ENCODE peak calls at places on chromosomes 1 and 21, in nine cellular contexts. C, L, V, P, B, S, U, A and X are unnamed samples.

GRCh38 chr1:221741364-221741970 is 422 bp downstream of the DUSP10 start:
- DNase-seq in C (no peak), L (peak), V (no peak), P (no peak), B (no peak), S (no peak), U (peak), A (no peak), X (peak)

GRCh38 chr1:194647118-194647517 is 1460.7 kb upstream of the B3GALT2 start:
- DNase-seq in C (no peak), L (no peak), V (no peak), P (no peak), B (no peak), S (no peak), U (no peak), A (no peak), X (no peak)

GRCh38 chr1:230568008-230568407 is 74.3 kb upstream of the COG2 start:
- DNase-seq in C (peak), L (peak), V (no peak), P (no peak), B (peak), S (no peak), U (no peak), A (no peak), X (no peak)

GRCh38 chr1:100736324-100736723 is 16.8 kb downstream of the VCAM1 start:
- DNase-seq in C (no peak), L (no peak), V (no peak), P (no peak), B (no peak), S (no peak), U (no peak), A (no peak), X (no peak)

GRCh38 chr1:164756741-164757140 is 197.8 kb downstream of the PBX1 start:
- DNase-seq in C (no peak), L (no peak), V (no peak), P (no peak), B (no peak), S (no peak), U (no peak), A (no peak), X (no peak)

GRCh38 chr21:18760247-18760646 is 356.7 kb upstream of the TMPRSS15 start:
- DNase-seq in C (no peak), L (no peak), V (no peak), P (no peak), B (peak), S (no peak), U (no peak), A (no peak), X (no peak)

GRCh38 chr1:223276029-223276428 is 87.9 kb downstream of the SUSD4 start:
- DNase-seq in C (no peak), L (no peak), V (no peak), P (no peak), B (no peak), S (no peak), U (no peak), A (no peak), X (no peak)

GRCh38 chr21:25834376-25834775 is 99.6 kb downstream of the GABPA start:
- DNase-seq in C (no peak), L (no peak), V (no peak), P (no peak), B (no peak), S (no peak), U (no peak), A (no peak), X (no peak)

GRCh38 chr1:94122201-94122970 is 1.4 kb upstream of the ABCA4 start:
- DNase-seq in C (no peak), L (no peak), V (no peak), P (no peak), B (no peak), S (no peak), U (no peak), A (no peak), X (no peak)

GRCh38 chr1:170929835-170930554 is 5.3 kb upstream of the MROH9 start:
- DNase-seq in C (no peak), L (peak), V (peak), P (peak), B (peak), S (no peak), U (peak), A (peak), X (peak)

GRCh38 chr1:168387781-168388760 is 107.4 kb downstream of the TBX19 start:
- DNase-seq in C (no peak), L (peak), V (no peak), P (no peak), B (no peak), S (no peak), U (no peak), A (no peak), X (no peak)

GRCh38 chr1:243550276-243550675 is 294.4 kb downstream of the SDCCAG8 start:
- DNase-seq in C (no peak), L (no peak), V (no peak), P (no peak), B (no peak), S (no peak), U (no peak), A (no peak), X (no peak)

GRCh38 chr1:244437108-244437507 is 14.6 kb downstream of the ADSS2 start:
- DNase-seq in C (no peak), L (no peak), V (no peak), P (no peak), B (no peak), S (no peak), U (no peak), A (no peak), X (no peak)

GRCh38 chr1:92901699-92902405 is 59.4 kb downstream of the DIPK1A start:
- DNase-seq in C (no peak), L (no peak), V (no peak), P (no peak), B (no peak), S (no peak), U (no peak), A (no peak), X (no peak)

GRCh38 chr1:39720094-39720999 is 18.3 kb upstream of the PPIE start:
- DNase-seq in C (no peak), L (peak), V (peak), P (peak), B (peak), S (no peak), U (peak), A (no peak), X (peak)

GRCh38 chr1:77906146-77906545 is 17.7 kb downstream of the NEXN start:
- DNase-seq in C (no peak), L (no peak), V (no peak), P (no peak), B (no peak), S (no peak), U (no peak), A (no peak), X (no peak)